ENCODE peak calls at places on chromosomes 16 and 17, in six cellular contexts. N is esophagus squamous epithelium; B is small intestine; R is C1 segment of cervical spinal cord; D is activated T-helper 9 cell treated with anti-CD3 and anti-CD28 coated beads, Interleukin-2, amount 50 U/mL, for 16 hours; V is NCI-H1092. I is an unnamed sample.

GRCh38 chr17:41864837-41865595 is at the start of gene KLHL11:
- DNase-seq in D (peak; percentile 86), V (peak; percentile 89), R (peak; percentile 72), N (peak; percentile 38), B (peak; percentile 90), I (peak; percentile 96)

GRCh38 chr17:72390675-72391501 is 270.1 kb downstream of the SOX9 start:
- DNase-seq in D (no peak), B (no peak), V (no peak), N (no peak), R (no peak), I (no peak)

GRCh38 chr16:86910146-86910805 is 331.9 kb downstream of the FOXL1 start:
- DNase-seq in V (no peak), N (no peak), R (no peak), D (no peak), B (no peak), I (no peak)

GRCh38 chr17:40316571-40317344 is 7.8 kb downstream of the RARA start:
- DNase-seq in V (no peak), D (no peak), B (peak; percentile 60), N (no peak), R (no peak), I (peak; percentile 83)

GRCh38 chr17:72501404-72502110 is 380.7 kb downstream of the SOX9 start:
- DNase-seq in N (no peak), B (no peak), D (no peak), R (peak; percentile 42), V (peak; percentile 61), I (no peak)

GRCh38 chr17:65953316-65954147 is 238.4 kb downstream of the CEP112 start:
- DNase-seq in V (no peak), R (no peak), D (no peak), B (no peak), N (no peak), I (no peak)

GRCh38 chr17:35242158-35242804 is 591 bp upstream of the SLFN5 start:
- DNase-seq in V (peak; percentile 9), B (peak; percentile 86), R (peak; percentile 60), D (peak; percentile 77), N (peak; percentile 37), I (peak; percentile 71)

GRCh38 chr17:42660692-42661345 is 1.7 kb downstream of the TUBG2 start:
- DNase-seq in R (no peak), B (peak; percentile 77), V (no peak), N (no peak), D (no peak), I (peak; percentile 86)

GRCh38 chr17:50270430-50271172 is 3.7 kb upstream of the TMEM92 start:
- DNase-seq in R (no peak), V (no peak), N (no peak), D (no peak), B (no peak), I (no peak)

GRCh38 chr16:88706288-88706964 is at the start of the genes CTU2 and RNF166:
- DNase-seq in D (peak; percentile 93), N (no peak), V (peak; percentile 76), B (peak; percentile 78), R (peak; percentile 73), I (peak; percentile 97)

GRCh38 chr17:83067718-83068261 is 11.6 kb upstream of the METRNL start:
- DNase-seq in R (no peak), D (no peak), B (no peak), N (no peak), V (no peak), I (no peak)

GRCh38 chr16:6335072-6335471 is 997.6 kb upstream of the RBFOX1 start:
- DNase-seq in N (no peak), B (no peak), R (no peak), V (no peak), D (no peak), I (no peak)

GRCh38 chr17:9427460-9428315 is 147.9 kb downstream of the STX8 start:
- DNase-seq in R (no peak), V (no peak), B (no peak), D (no peak), N (no peak), I (no peak)

GRCh38 chr17:74008196-74008595 is 195.3 kb upstream of the RPL38 start:
- DNase-seq in N (no peak), D (no peak), V (peak; percentile 24), R (no peak), B (no peak), I (no peak)

GRCh38 chr17:27578718-27579085 is 52.3 kb upstream of the LGALS9 start:
- DNase-seq in B (no peak), V (no peak), R (no peak), N (no peak), D (no peak), I (no peak)

GRCh38 chr17:73286863-73287296 is 24.9 kb downstream of the CDC42EP4 start:
- DNase-seq in D (no peak), R (no peak), B (no peak), N (no peak), V (peak; percentile 39), I (no peak)

GRCh38 chr16:50816901-50817555 is 75.1 kb downstream of the CYLD start:
- DNase-seq in N (no peak), R (no peak), V (no peak), B (no peak), D (no peak), I (no peak)

GRCh38 chr17:10117581-10118001 is 80.8 kb downstream of the GAS7 start:
- DNase-seq in D (no peak), V (no peak), R (peak; percentile 41), N (no peak), B (no peak), I (no peak)

GRCh38 chr16:28182183-28182582 is 29.6 kb downstream of the XPO6 start:
- DNase-seq in D (peak; percentile 21), R (no peak), N (no peak), B (no peak), V (no peak), I (no peak)

GRCh38 chr16:57485916-57486857 is at the start of gene DOK4:
- DNase-seq in N (no peak), B (peak; percentile 76), R (no peak), D (peak; percentile 73), V (peak; percentile 42), I (peak; percentile 92)

GRCh38 chr17:80955078-80955477 is 36.6 kb upstream of the CHMP6 start:
- DNase-seq in V (no peak), N (no peak), R (no peak), D (no peak), B (no peak), I (no peak)

GRCh38 chr17:61470530-61471136 is 18.4 kb downstream of the TBX4 start:
- DNase-seq in D (no peak), B (peak; percentile 66), N (no peak), V (no peak), R (no peak), I (no peak)

GRCh38 chr17:7017827-7018200 is 5.0 kb upstream of the BCL6B start:
- DNase-seq in B (no peak), V (no peak), N (no peak), D (no peak), R (no peak), I (no peak)

GRCh38 chr16:3475604-3476375 is 19.5 kb downstream of the C16orf90 start:
- DNase-seq in R (no peak), N (no peak), B (peak; percentile 25), D (no peak), V (no peak), I (no peak)

GRCh38 chr17:65433157-65433556 is 128.3 kb downstream of the AXIN2 start:
- DNase-seq in D (no peak), N (no peak), V (no peak), B (no peak), R (no peak), I (no peak)

GRCh38 chr16:8655184-8655717 is 19.2 kb upstream of the ABAT start:
- DNase-seq in N (no peak), D (no peak), V (no peak), B (peak; percentile 48), R (no peak), I (no peak)

GRCh38 chr16:84357191-84357651 is 11.1 kb upstream of the ATP2C2 start:
- DNase-seq in N (no peak), D (no peak), B (no peak), V (peak; percentile 41), R (no peak), I (peak; percentile 67)

GRCh38 chr16:68436581-68436980 is 11.7 kb downstream of the SMPD3 start:
- DNase-seq in B (peak; percentile 42), N (no peak), D (no peak), V (no peak), R (no peak), I (no peak)

GRCh38 chr17:65277576-65277975 is 140.4 kb downstream of the RGS9 start:
- DNase-seq in B (no peak), V (no peak), D (no peak), R (no peak), N (no peak), I (no peak)

GRCh38 chr17:72176902-72177660 is 56.3 kb downstream of the SOX9 start:
- DNase-seq in N (no peak), R (no peak), B (peak; percentile 68), V (peak; percentile 58), D (no peak), I (no peak)

GRCh38 chr16:64455275-64455674 is 666.6 kb downstream of the CDH11 start:
- DNase-seq in B (no peak), D (no peak), V (no peak), R (no peak), N (no peak), I (no peak)

GRCh38 chr17:76527430-76528111 is 9.9 kb downstream of the CYGB start:
- DNase-seq in R (no peak), N (peak; percentile 63), B (peak; percentile 44), V (no peak), D (no peak), I (peak; percentile 96)

GRCh38 chr17:28735242-28735722 is 6.7 kb downstream of the NEK8 start:
- DNase-seq in B (peak; percentile 48), N (no peak), R (no peak), V (no peak), D (no peak), I (no peak)

GRCh38 chr17:68255151-68255550 is 7.3 kb downstream of the AMZ2 start:
- DNase-seq in D (no peak), B (no peak), N (no peak), R (no peak), V (no peak), I (no peak)

GRCh38 chr17:62800580-62800979 is 7.5 kb downstream of the MARCHF10 start:
- DNase-seq in V (no peak), R (no peak), D (no peak), B (no peak), N (no peak), I (no peak)

GRCh38 chr16:1066584-1067172 is 5.9 kb upstream of the SSTR5 start:
- DNase-seq in D (no peak), R (no peak), N (no peak), V (peak; percentile 49), B (no peak), I (no peak)

GRCh38 chr17:75088902-75089417 is 1.2 kb downstream of the SLC16A5 start:
- DNase-seq in V (no peak), N (no peak), D (no peak), R (no peak), B (peak; percentile 84), I (no peak)

I was measured in HTR-8/SVneo.